ENCODE peak calls at places on chromosomes 4 and X, in four cellular contexts. One of them, this sample, is unnamed. For H3K9me3, the result is how much of the 10 kb centered on the place peaks cover.

GRCh38 chr4:140724780-140725179 is 31.4 kb downstream of the TBC1D9 start:
- DNase-seq in DND-41: no peak
- DNase-seq in OCI-LY7: no peak
- DNase-seq in K562: no peak
- DNase-seq in this sample: no peak

GRCh38 chr4:164207460-164207859 is 546.5 kb upstream of the SMIM31 start:
- DNase-seq in DND-41: no peak
- DNase-seq in OCI-LY7: no peak
- DNase-seq in K562: no peak
- DNase-seq in this sample: no peak

GRCh38 chr4:105352826-105353225 is 121.0 kb downstream of the PPA2 start:
- DNase-seq in K562: peak
- DNase-seq in DND-41: no peak
- DNase-seq in OCI-LY7: no peak
- DNase-seq in this sample: no peak

GRCh38 chr4:107710493-107711459 is 9.3 kb downstream of the PAPSS1 start:
- DNase-seq in K562: peak
- DNase-seq in OCI-LY7: peak
- DNase-seq in DND-41: no peak
- DNase-seq in this sample: no peak

GRCh38 chr4:153362184-153362583 is 17.7 kb downstream of the MND1 start:
- DNase-seq in DND-41: no peak
- DNase-seq in K562: peak
- DNase-seq in OCI-LY7: no peak
- DNase-seq in this sample: no peak

GRCh38 chr4:13523591-13524503 is 20.5 kb downstream of the NKX3-2 start:
- DNase-seq in OCI-LY7: no peak
- DNase-seq in DND-41: no peak
- DNase-seq in K562: no peak
- DNase-seq in this sample: no peak

GRCh38 chr4:108561086-108561485 is 59.3 kb upstream of the RPL34 start:
- DNase-seq in DND-41: no peak
- DNase-seq in OCI-LY7: no peak
- DNase-seq in K562: no peak
- DNase-seq in this sample: no peak

GRCh38 chrX:2261838-2262678 is 238.7 kb downstream of the DHRSX start:
- DNase-seq in OCI-LY7: no peak
- DNase-seq in DND-41: no peak
- DNase-seq in K562: no peak
- DNase-seq in this sample: no peak

GRCh38 chr4:89000844-89001360 is 56.1 kb downstream of the FAM13A start:
- DNase-seq in K562: peak
- DNase-seq in DND-41: no peak
- DNase-seq in OCI-LY7: no peak
- DNase-seq in this sample: no peak

GRCh38 chr4:183396187-183396738 is 48.2 kb upstream of the CDKN2AIP start:
- DNase-seq in DND-41: no peak
- DNase-seq in K562: no peak
- DNase-seq in OCI-LY7: no peak
- DNase-seq in this sample: no peak

GRCh38 chrX:39821011-39821708 is 276.6 kb downstream of the BCOR start:
- DNase-seq in OCI-LY7: no peak
- DNase-seq in DND-41: no peak
- DNase-seq in K562: no peak
- DNase-seq in this sample: no peak

GRCh38 chr4:18051281-18051680 is 29.7 kb upstream of the LCORL start:
- DNase-seq in OCI-LY7: no peak
- DNase-seq in DND-41: no peak
- DNase-seq in K562: no peak
- DNase-seq in this sample: no peak

GRCh38 chr4:7637139-7637538 is 202.4 kb upstream of the PSAPL1 start:
- DNase-seq in OCI-LY7: no peak
- DNase-seq in K562: no peak
- DNase-seq in DND-41: no peak
- DNase-seq in this sample: no peak

GRCh38 chrX:63032811-63033210 is 318.3 kb downstream of the SPIN4 start:
- DNase-seq in DND-41: no peak
- DNase-seq in OCI-LY7: no peak
- DNase-seq in K562: no peak
- DNase-seq in this sample: no peak
- H3K9me3 ChIP-seq in DND-41: under half
- H3K9me3 ChIP-seq in OCI-LY7: under half
- H3K9me3 ChIP-seq in K562: under half
- H3K9me3 ChIP-seq in this sample: under half

GRCh38 chrX:99242001-99242400 is 1168.1 kb downstream of the PCDH19 start:
- DNase-seq in DND-41: no peak
- DNase-seq in K562: no peak
- DNase-seq in OCI-LY7: no peak
- DNase-seq in this sample: no peak
- TF ChIP-seq CTCF in DND-41: no peak
- TF ChIP-seq CTCF in K562: no peak
- TF ChIP-seq CTCF in OCI-LY7: no peak
- TF ChIP-seq CTCF in this sample: no peak

DNA sequence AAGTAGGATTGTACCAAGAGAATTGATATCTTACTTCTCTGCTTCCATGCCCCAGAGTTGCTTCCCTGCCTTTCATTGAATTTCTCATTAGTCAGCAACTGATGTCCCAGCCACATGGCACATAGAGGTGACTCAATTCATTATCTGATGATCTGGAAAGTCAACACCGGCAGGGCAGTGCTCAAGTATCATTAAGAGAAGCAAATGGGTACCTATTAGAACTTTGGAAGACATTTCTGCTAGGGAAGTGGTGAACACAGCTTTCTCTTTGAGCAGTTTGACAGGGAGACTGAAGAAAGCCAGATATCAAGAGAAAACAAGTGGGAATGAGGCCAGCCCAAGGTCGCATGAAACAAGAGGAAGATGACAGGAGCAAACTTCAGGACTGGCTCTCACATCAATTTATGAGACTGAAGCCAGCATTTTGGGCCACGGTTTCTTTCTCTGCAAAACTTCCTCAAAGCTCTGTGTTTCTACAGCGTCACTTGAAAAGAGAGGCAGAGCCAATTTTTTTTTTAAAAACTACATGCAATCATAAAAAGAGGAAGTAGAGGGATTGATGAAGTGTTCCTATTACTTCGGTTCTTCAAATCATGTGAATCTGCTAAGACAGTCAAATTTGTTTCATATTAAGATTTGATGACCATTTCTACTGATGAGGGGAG is 108.3 kb upstream of the RPS6KA3 start:
- DNase-seq in OCI-LY7: peak
- DNase-seq in K562: no peak
- DNase-seq in DND-41: no peak
- DNase-seq in this sample: no peak
- H3K4me2 ChIP-seq in OCI-LY7: no peak
- H3K4me2 ChIP-seq in K562: no peak
- H3K4me2 ChIP-seq in DND-41: no peak
- H3K4me2 ChIP-seq in this sample: peak

DNA sequence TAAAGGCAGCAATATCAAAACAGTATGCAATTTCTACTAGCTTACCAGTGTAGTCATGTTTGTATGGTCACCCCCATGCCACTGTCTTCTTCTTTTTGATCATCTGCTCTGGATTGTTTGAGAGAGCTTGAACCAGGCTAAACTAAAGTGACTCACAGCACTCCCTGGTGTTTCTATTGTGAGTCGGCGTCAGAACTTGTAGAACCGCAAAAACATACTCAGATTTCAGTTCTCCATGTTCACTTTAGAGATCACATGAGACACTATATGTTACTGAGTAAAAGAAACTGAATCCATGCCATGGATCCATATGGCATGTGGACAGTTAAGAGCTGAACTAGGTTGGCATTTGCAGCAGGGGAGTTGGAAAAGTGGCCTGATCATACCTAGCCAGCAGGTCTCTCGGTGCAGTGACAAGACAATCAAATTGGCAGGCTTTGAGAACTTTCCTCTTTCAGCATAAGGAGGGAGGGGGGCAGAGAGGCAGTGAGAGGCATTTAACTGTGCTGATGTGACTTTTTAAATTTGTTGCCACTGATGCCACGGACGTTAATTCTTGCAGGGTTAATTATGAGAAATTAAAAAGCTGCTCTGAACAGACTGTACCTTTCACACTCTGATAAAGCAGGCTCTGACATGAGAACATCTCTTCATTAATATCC is 88.4 kb downstream of the AFF2 start:
- DNase-seq in DND-41: no peak
- DNase-seq in OCI-LY7: peak
- DNase-seq in K562: no peak
- DNase-seq in this sample: no peak
- H3K9me3 ChIP-seq in DND-41: under half
- H3K9me3 ChIP-seq in OCI-LY7: under half
- H3K9me3 ChIP-seq in K562: under half
- H3K9me3 ChIP-seq in this sample: under half